ENCODE peak calls at places on chromosome 5, in five cellular contexts. Y is SK-N-SH, S is GM12878, B is K562, J is HepG2. G is an unnamed sample.

GRCh38 chr5:38401145-38401544 is 142.8 kb downstream of the EGFLAM start:
- DNase-seq in Y (no peak), B (no peak), S (no peak), J (no peak), G (no peak)

GRCh38 chr5:132457371-132458225 is 33.0 kb downstream of the IRF1 start:
- DNase-seq in B (no peak), J (peak; percentile 23), S (no peak), Y (no peak), G (no peak)

GRCh38 chr5:57166250-57166649 is 7.6 kb upstream of the GPBP1 start:
- DNase-seq in B (no peak), J (no peak), Y (no peak), S (no peak), G (no peak)

GRCh38 chr5:177357459-177358332 is at the start of gene RGS14:
- DNase-seq in Y (no peak), J (no peak), B (peak; percentile 39), S (peak; percentile 77), G (no peak)

GRCh38 chr5:42944989-42945388 is 95.1 kb downstream of the ANXA2R start:
- DNase-seq in Y (no peak), B (no peak), J (no peak), S (no peak), G (no peak)

GRCh38 chr5:157335534-157336422 is 69.9 kb downstream of the CYFIP2 start:
- DNase-seq in Y (no peak), B (no peak), J (no peak), S (no peak), G (no peak)

GRCh38 chr5:127587246-127587917 is 61.5 kb upstream of the CTXN3 start:
- DNase-seq in B (no peak), S (no peak), J (no peak), Y (no peak), G (no peak)

GRCh38 chr5:39638803-39639202 is 214.0 kb upstream of the DAB2 start:
- DNase-seq in S (no peak), J (no peak), Y (no peak), B (no peak), G (no peak)

GRCh38 chr5:91390268-91390667 is 7.2 kb upstream of the ARRDC3 start:
- DNase-seq in Y (no peak), B (no peak), J (no peak), S (no peak), G (no peak)

GRCh38 chr5:177471610-177472356 is 1.7 kb downstream of the DBN1 start:
- DNase-seq in S (no peak), Y (peak; percentile 73), B (no peak), J (no peak), G (no peak)

GRCh38 chr5:125227333-125228075 is 481.1 kb upstream of the ZNF608 start:
- DNase-seq in Y (peak; percentile 9), B (no peak), S (no peak), J (no peak), G (peak; percentile 59)
- TF ChIP-seq USF2 in Y (no peak), B (no peak), S (no peak), J (no peak), G (no peak)

DNA sequence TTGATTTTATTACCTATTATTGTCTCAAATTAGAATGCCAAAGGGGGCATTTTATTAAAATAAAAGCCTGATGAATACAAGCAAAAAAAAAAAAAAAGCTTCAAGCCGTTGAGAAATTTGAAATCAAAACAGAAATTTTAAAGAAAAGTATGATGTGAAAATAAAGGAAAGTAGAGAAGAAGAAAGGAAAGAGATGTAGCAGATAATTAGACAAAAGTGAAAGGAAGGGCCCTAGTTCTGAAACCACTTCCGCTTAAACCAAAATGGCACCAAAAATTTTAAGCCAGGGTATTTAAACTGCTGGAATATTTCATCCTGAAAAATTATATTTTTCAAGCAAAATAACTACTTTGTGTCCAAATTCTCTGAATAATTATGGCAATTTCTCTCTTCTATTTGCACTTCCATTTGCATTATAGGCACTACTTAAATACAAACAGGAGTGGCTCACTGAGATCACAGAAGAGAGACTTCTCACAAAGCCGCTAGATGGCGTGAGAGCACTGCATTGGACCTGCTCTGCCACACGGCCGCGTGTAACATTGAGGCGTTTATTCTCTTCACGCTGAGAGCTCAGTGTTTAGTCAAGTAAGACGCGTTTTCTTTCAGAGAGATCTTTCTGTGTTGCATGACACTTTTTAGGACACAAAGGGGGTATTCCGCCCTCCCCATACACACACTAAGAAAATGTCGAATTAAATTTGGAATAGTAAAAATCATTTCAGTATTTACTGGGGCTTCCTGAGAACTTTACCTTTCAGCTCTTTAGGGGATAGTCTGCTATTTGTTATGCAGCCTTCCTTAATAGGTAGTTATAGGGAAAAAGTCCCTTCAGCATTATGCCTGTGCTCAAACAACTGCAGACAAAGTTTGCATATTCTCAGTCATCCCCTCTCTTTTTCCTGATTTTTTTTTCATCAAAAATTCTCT is 368.4 kb upstream of the CCNH start:
- DNase-seq in J (peak; percentile 70), S (peak; percentile 48), B (peak; percentile 45), Y (peak; percentile 49), G (peak; percentile 77)
- H2AFZ ChIP-seq in J (no peak overlapping the region), S (no peak overlapping the region), B (peak overlapping the region; percentile 10), Y (no peak overlapping the region), G (no peak overlapping the region)

GRCh38 chr5:124633209-124633608 is 113.2 kb downstream of the ZNF608 start:
- DNase-seq in B (no peak), J (no peak), Y (no peak), S (no peak), G (no peak)

GRCh38 chr5:124628251-124628650 is 118.2 kb downstream of the ZNF608 start:
- DNase-seq in B (no peak), Y (no peak), J (no peak), S (no peak), G (no peak)

GRCh38 chr5:124631874-124632550 is 114.4 kb downstream of the ZNF608 start:
- DNase-seq in J (no peak), B (no peak), Y (no peak), S (no peak), G (no peak)

GRCh38 chr5:124628721-124629596 is 117.5 kb downstream of the ZNF608 start:
- DNase-seq in B (peak; percentile 91), Y (no peak), J (peak; percentile 84), S (no peak), G (peak; percentile 39)

GRCh38 chr5:124630767-124631704 is 115.4 kb downstream of the ZNF608 start:
- DNase-seq in S (no peak), Y (no peak), B (no peak), J (no peak), G (no peak)
- TF ChIP-seq MAX in S (no peak), Y (no peak), B (no peak), J (no peak), G (no peak)

GRCh38 chr5:10111575-10111974 is 138.1 kb downstream of the ATPSCKMT start:
- DNase-seq in J (peak; percentile 18), Y (peak; percentile 39), S (no peak), B (peak; percentile 68), G (no peak)
- TF ChIP-seq USF2 in J (no peak), Y (no peak), S (no peak), B (no peak), G (no peak)

DNA sequence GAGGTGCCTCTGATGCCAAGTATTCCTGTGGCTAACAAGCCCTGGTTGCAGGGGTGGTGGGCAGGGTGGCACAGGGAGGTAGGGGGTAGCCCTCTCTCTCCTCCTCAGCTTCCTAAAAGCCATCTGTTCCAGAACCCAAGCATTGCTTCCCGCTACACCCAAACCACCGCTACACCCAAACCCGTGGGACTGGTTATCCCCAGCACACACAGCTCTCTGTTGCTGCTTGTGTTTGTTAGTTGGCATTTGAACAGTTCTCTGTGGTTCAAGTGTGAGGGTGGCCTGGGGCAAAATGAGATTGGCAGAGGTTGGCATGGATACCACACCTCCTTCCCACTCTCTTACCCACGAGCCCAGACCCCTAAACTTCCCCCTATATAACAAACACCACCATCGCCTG is 40.4 kb downstream of the SPARC start:
- DNase-seq in S (no peak), Y (no peak), J (no peak), B (no peak), G (no peak)
- H2AFZ ChIP-seq in S (no peak overlapping the region), Y (no peak overlapping the region), J (no peak overlapping the region), B (no peak overlapping the region), G (no peak overlapping the region)

DNA sequence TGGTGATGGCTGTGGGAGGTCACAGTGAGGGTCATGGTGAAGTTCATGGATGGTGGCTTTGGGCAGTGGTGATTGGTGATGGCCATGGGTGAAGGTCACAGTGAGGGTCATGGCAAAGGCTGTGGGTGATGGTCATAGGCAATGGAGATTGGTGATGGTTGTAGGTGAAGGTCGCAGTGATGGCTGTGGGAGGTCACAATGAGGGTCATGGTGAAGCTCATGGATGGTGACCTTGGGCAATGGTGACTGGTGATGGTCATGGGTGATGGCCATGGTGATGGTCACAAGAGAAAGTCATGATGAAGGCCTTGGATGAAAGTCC is 115.6 kb upstream of the IRX4 start:
- DNase-seq in Y (no peak), B (no peak), S (no peak), J (no peak), G (no peak)
- TF ChIP-seq MAX in Y (no peak), B (no peak), S (no peak), J (no peak), G (no peak)

DNA sequence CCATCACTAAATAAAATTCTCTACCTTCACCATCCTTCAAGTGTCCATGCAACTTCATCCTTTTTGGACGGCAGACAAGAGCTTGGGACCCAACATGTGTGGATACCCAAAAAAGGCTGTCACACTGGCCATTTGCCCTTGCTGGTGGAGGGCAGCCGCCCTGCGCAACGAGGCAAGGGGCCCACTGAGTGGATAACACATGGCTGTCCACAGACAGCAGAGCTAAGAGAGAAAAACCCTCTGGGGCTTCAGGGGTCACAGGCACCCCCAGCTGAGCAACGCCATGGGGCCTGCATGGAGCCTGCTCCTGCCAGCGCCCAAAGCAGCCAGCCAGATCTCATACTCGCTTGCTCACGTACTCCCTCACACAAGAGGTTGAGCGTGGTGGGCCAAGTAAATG is 205.9 kb upstream of the NREP start:
- DNase-seq in J (no peak), B (no peak), Y (no peak), S (no peak), G (no peak)
- TF ChIP-seq USF2 in J (no peak), B (no peak), Y (no peak), S (no peak), G (no peak)